ENCODE peak calls at places on chromosome 16, in five cellular contexts. P, G, F, Z and T are unnamed samples.

GRCh38 chr16:8887952-8888560 is 5.9 kb downstream of the LITAFD start:
- DNase-seq in P (no peak), G (no peak), F (peak), Z (peak), T (no peak)

GRCh38 chr16:57749872-57750452 is 14.4 kb downstream of the KATNB1 start:
- DNase-seq in P (no peak), G (no peak), F (peak), Z (no peak), T (no peak)

GRCh38 chr16:14302399-14303181 is 231.5 kb downstream of the MRTFB start:
- DNase-seq in P (peak), G (peak), F (peak), Z (no peak), T (no peak)

GRCh38 chr16:81567987-81568748 is 123.6 kb downstream of the CMIP start:
- DNase-seq in P (no peak), G (peak), F (no peak), Z (peak), T (peak)

GRCh38 chr16:86959182-86959651 is 358.0 kb downstream of the C16orf95 start:
- DNase-seq in P (no peak), G (no peak), F (no peak), Z (no peak), T (no peak)

GRCh38 chr16:83935858-83936255 is 17.2 kb upstream of the OSGIN1 start:
- DNase-seq in P (no peak), G (no peak), F (peak), Z (no peak), T (no peak)

GRCh38 chr16:9159839-9160550 is 68.6 kb downstream of the HAPSTR1 start:
- DNase-seq in P (peak), G (peak), F (peak), Z (peak), T (no peak)

GRCh38 chr16:15775209-15775608 is 81.6 kb downstream of the MYH11 start:
- DNase-seq in P (no peak), G (no peak), F (no peak), Z (peak), T (no peak)

GRCh38 chr16:68022278-68022727 is 729 bp downstream of the DDX28 start:
- DNase-seq in P (no peak), G (no peak), F (no peak), Z (no peak), T (no peak)

GRCh38 chr16:78990309-78990701 is 610.2 kb downstream of the MAF start:
- DNase-seq in P (no peak), G (no peak), F (no peak), Z (no peak), T (no peak)

GRCh38 chr16:6857575-6857974 is 475.1 kb upstream of the RBFOX1 start:
- DNase-seq in P (no peak), G (no peak), F (no peak), Z (no peak), T (no peak)

GRCh38 chr16:57844416-57845030 is 42.2 kb upstream of the KIFC3 start:
- DNase-seq in P (no peak), G (no peak), F (no peak), Z (no peak), T (no peak)

GRCh38 chr16:14502932-14503741 is 126.9 kb downstream of the PARN start:
- DNase-seq in P (no peak), G (peak), F (no peak), Z (peak), T (no peak)

GRCh38 chr16:1615761-1616160 is 3.6 kb downstream of the CRAMP1 start:
- DNase-seq in P (no peak), G (no peak), F (no peak), Z (no peak), T (no peak)

GRCh38 chr16:83661656-83662055 is 146.1 kb upstream of the HSBP1 start:
- DNase-seq in P (no peak), G (no peak), F (no peak), Z (no peak), T (no peak)

GRCh38 chr16:69143116-69143515 is 10.7 kb downstream of the UTP4 start:
- DNase-seq in P (no peak), G (no peak), F (no peak), Z (no peak), T (no peak)

GRCh38 chr16:87778476-87778829 is 12.7 kb upstream of the KLHDC4 start:
- DNase-seq in P (no peak), G (no peak), F (no peak), Z (no peak), T (no peak)

GRCh38 chr16:84883301-84883700 is 63.5 kb downstream of the CRISPLD2 start:
- DNase-seq in P (peak), G (peak), F (no peak), Z (no peak), T (no peak)

GRCh38 chr16:85124636-85125346 is 12.5 kb upstream of the CIBAR2 start:
- DNase-seq in P (no peak), G (no peak), F (no peak), Z (no peak), T (no peak)

GRCh38 chr16:397135-397661 is at the start of gene NME4:
- DNase-seq in P (peak), G (no peak), F (no peak), Z (no peak), T (no peak)

GRCh38 chr16:50322333-50322732 is 46.5 kb downstream of the BRD7 start:
- DNase-seq in P (no peak), G (no peak), F (no peak), Z (no peak), T (no peak)

GRCh38 chr16:30406911-30407793 is at the start of gene ZNF771:
- DNase-seq in P (peak), G (peak), F (peak), Z (peak), T (no peak)

GRCh38 chr16:31347445-31347844 is 7.5 kb upstream of the ITGAX start:
- DNase-seq in P (no peak), G (no peak), F (no peak), Z (no peak), T (no peak)

GRCh38 chr16:85570735-85571562 is 42.2 kb upstream of the GSE1 start:
- DNase-seq in P (no peak), G (no peak), F (peak), Z (no peak), T (no peak)

GRCh38 chr16:4409081-4409932 is 7.1 kb downstream of the CORO7 start:
- DNase-seq in P (peak), G (no peak), F (no peak), Z (no peak), T (no peak)
- TF ChIP-seq CTCF in P (peak), G (no peak), F (no peak), Z (peak), T (no peak)

DNA sequence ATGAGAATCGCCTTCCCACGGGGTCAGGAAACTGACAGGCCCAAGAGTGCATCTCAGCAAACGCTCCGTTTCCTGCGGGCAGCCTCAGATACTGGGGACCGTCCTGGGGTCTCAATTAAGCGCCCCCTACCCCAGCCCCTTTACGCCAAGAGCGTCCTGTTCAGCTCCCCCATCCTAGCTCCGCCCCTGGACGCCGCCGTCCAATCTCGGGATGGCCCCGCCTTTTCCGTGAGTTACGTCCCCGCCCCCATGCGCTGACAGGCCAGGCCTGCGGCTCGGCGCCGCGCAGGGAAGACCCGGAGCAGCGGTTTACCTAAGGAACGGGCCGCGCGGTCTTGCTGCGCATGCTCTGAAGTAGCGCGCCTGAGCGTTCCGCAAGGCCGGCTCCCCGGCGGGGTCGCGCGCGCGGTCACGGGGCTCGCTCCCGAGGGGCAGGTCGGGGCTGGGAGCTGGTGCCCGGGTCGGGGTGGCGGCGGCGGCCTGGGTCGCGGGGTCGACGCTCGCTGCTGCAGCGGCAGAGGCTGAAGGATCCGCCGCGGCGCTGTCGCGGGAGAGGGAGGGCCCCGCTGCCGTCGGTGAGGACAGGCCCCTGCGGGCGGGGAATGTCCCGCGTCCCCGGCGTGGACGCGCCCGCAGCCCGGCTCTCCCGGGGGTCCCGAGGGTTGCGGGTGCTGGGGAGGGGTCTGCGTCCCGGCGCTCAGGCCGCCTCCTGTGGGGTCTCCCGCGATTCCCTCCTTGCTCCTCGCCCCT is at the start of gene FLYWCH1:
- DNase-seq in P (peak), G (peak), F (peak), Z (peak), T (peak)
- TF ChIP-seq CTCF in P (no peak), G (no peak), F (no peak), Z (no peak), T (no peak)

GRCh38 chr16:22813946-22814325 is at the start of gene HS3ST2:
- DNase-seq in P (peak), G (no peak), F (no peak), Z (no peak), T (no peak)

GRCh38 chr16:22813223-22813945 is 578 bp upstream of the HS3ST2 start:
- DNase-seq in P (peak), G (no peak), F (peak), Z (peak), T (no peak)

GRCh38 chr16:22816475-22816874 is 2.5 kb downstream of the HS3ST2 start:
- DNase-seq in P (no peak), G (peak), F (no peak), Z (no peak), T (no peak)

GRCh38 chr16:22814330-22815105 is 556 bp downstream of the HS3ST2 start:
- DNase-seq in P (peak), G (no peak), F (no peak), Z (no peak), T (no peak)

DNA sequence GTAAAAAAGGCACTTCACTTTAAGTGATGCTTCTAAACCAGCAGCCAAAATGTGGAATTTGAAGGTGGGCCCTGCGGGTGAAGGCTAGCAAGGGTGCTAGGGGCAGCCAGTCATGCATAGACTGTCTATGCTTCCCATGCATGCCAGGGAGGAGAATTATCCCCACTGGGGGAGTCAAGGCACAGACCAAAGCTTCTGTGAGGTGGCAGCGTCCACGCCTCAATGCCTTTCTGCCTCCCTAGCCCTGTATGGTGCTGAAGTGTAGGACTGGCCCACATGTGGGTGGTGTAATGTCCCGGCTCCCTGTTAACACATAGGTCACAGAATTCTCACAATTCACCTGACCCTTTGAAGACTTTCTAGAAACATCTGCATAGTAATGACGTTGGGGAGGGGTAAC is 1.9 kb downstream of the HS3ST2 start:
- DNase-seq in P (no peak), G (no peak), F (no peak), Z (no peak), T (no peak)
- TF ChIP-seq CTCF in P (no peak), G (no peak), F (no peak), Z (no peak), T (no peak)

GRCh38 chr16:47694543-47694942 is 233.4 kb downstream of the PHKB start:
- DNase-seq in P (no peak), G (no peak), F (no peak), Z (no peak), T (no peak)
- TF ChIP-seq CTCF in P (peak), G (no peak), F (no peak), Z (no peak), T (no peak)

GRCh38 chr16:48956620-48957019 is 325.0 kb downstream of the CBLN1 start:
- DNase-seq in P (no peak), G (no peak), F (no peak), Z (no peak), T (no peak)
- TF ChIP-seq CTCF in P (no peak), G (no peak), F (no peak), Z (no peak), T (no peak)

DNA sequence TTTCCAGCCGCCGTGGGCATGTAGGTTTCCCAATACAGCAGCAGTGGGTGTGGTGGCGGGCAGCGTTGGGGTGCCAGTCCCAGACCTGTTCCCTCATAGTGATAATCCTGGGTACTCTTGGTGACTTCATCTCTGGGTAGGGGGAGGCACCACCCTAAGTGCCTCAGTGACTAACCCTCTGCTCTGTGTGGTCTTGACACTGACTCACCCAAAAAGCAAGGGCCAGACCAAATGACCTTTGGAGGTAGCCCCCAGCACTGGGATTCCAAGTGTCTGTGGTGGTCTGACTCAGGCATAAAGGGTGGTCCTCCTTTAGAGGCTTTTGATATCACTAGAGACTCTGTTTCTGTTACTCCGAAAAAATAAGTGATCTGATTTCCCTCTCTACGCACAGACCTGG is 908 bp downstream of the CALB2 start:
- DNase-seq in P (no peak), G (no peak), F (no peak), Z (no peak), T (no peak)
- TF ChIP-seq CTCF in P (no peak), G (no peak), F (no peak), Z (no peak), T (no peak)

GRCh38 chr16:88953003-88953690 is 23.9 kb downstream of the CBFA2T3 start:
- DNase-seq in P (no peak), G (no peak), F (no peak), Z (no peak), T (no peak)

GRCh38 chr16:88951501-88951900 is 25.5 kb downstream of the CBFA2T3 start:
- DNase-seq in P (no peak), G (no peak), F (no peak), Z (no peak), T (no peak)

GRCh38 chr16:88951989-88952388 is 25.0 kb downstream of the CBFA2T3 start:
- DNase-seq in P (no peak), G (no peak), F (no peak), Z (no peak), T (no peak)

GRCh38 chr16:88945473-88945872 is 31.5 kb downstream of the CBFA2T3 start:
- DNase-seq in P (no peak), G (no peak), F (no peak), Z (no peak), T (no peak)

DNA sequence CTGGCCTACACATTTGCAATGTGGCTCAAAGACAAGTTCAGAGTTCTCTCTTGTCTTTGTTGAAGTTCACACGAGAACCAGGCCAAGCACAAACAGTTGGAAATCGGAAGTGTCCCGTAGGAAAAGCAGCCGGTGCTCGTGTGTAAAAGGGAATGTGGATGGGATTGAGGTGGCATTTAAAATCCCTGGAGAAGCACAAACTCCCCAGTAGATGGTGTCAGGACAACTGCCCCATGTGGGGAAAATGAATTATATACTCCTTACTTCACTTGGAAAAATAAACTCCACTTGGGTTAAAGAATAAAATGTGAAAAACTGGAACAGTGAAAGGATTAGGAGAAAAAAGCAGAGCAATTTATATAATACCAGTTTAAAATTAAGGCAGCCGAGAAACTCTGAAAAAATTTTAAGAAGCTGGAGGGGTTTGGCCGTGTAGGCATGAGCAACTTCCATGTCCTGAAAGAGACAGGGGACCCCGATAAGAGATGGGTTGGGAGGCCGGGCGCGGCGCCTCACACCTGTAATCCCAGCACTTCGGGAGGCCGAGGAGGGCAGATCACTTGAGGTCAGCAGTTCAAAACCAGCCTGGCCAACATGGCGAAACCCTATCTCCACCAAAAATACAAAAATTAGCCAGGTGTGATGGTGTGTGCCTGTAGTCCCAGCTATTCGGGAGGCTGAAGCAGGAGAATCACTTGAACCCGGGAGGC is 28.1 kb downstream of the CBFA2T3 start:
- DNase-seq in P (no peak), G (no peak), F (no peak), Z (no peak), T (no peak)
- TF ChIP-seq CTCF in P (no peak), G (no peak), F (no peak), Z (peak), T (peak)

DNA sequence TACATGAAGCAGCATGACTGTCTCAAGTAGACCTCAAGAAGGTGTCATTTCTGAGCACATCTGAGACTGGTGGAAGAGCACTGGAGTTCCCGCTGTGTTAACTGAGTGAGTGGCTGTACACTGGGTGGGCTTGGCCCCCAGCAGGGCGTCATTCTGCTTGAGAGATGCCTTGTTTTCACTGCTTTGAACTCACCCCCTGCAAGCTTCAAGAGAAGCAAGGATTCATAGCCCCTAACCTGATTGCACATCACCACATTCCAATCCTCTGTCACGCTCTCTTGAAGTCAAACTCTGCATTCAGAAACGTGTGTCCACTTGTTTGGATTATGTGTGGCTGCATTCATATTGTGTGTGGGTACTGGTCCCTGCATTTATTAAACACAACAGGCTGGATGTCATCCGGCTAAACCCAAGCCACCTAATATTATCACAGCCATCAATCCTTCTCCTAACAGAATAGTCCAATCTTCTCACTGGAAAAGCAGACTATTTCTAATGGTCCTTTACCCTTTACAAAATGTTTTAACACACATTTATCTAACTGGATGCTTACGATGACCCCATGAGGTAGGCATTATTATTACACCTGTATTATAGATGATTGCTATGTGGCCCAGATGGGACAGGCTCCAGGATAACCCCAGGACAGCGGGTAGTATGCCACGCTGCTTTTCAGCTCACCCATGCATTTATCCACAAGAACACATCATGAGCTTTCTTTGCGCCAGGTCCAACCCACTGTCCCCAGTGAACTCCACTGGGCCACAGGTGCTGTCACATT is 76.3 kb downstream of the USP31 start:
- DNase-seq in P (no peak), G (no peak), F (no peak), Z (peak), T (no peak)
- TF ChIP-seq CTCF in P (no peak), G (peak), F (no peak), Z (peak), T (no peak)

GRCh38 chr16:10959161-10959560 is 14.8 kb downstream of the CLEC16A start:
- DNase-seq in P (no peak), G (no peak), F (no peak), Z (no peak), T (no peak)

GRCh38 chr16:10964039-10964890 is 19.9 kb downstream of the CLEC16A start:
- DNase-seq in P (peak), G (peak), F (peak), Z (peak), T (no peak)

GRCh38 chr16:10957771-10958486 is 13.6 kb downstream of the CLEC16A start:
- DNase-seq in P (no peak), G (no peak), F (no peak), Z (peak), T (no peak)

GRCh38 chr16:10964891-10965326 is 20.5 kb downstream of the CLEC16A start:
- DNase-seq in P (no peak), G (no peak), F (no peak), Z (no peak), T (no peak)

GRCh38 chr16:10961231-10961630 is 16.9 kb downstream of the CLEC16A start:
- DNase-seq in P (no peak), G (no peak), F (no peak), Z (peak), T (no peak)
- TF ChIP-seq CTCF in P (no peak), G (no peak), F (no peak), Z (no peak), T (no peak)